ENCODE peak calls at places on chromosome 14, in five cellular contexts. T is choroid plexus epithelial cell, L is GM20000, Y is uterus, J is GM23248. N is an unnamed sample.

GRCh38 chr14:29925106-29925722 is 2.4 kb downstream of the PRKD1 start:
- DNase-seq in T (peak), L (no peak), J (peak), Y (no peak), N (no peak)

GRCh38 chr14:72063761-72064282 is 131.6 kb downstream of the RGS6 start:
- DNase-seq in J (no peak), Y (no peak), T (no peak), L (no peak), N (no peak)

GRCh38 chr14:58243790-58244555 is 670 bp upstream of the PSMA3 start:
- DNase-seq in L (no peak), Y (no peak), T (peak), J (peak), N (no peak)

GRCh38 chr14:44657153-44657552 is 150.1 kb upstream of the FSCB start:
- DNase-seq in J (no peak), Y (no peak), T (no peak), L (no peak), N (no peak)

GRCh38 chr14:51652168-51653095 is 722 bp downstream of the FRMD6 start:
- DNase-seq in J (peak), Y (peak), L (no peak), T (no peak), N (peak)

GRCh38 chr14:24785698-24786097 is 151.7 kb upstream of the GZMB start:
- DNase-seq in Y (no peak), T (no peak), J (no peak), L (no peak), N (no peak)

GRCh38 chr14:70571139-70571538 is 29.3 kb downstream of the MED6 start:
- DNase-seq in Y (no peak), J (no peak), L (no peak), T (peak), N (no peak)

GRCh38 chr14:39603942-39604341 is 171.7 kb upstream of the FBXO33 start:
- DNase-seq in L (no peak), T (no peak), Y (no peak), J (no peak), N (no peak)

GRCh38 chr14:65238456-65238855 is 136.1 kb upstream of the MAX start:
- DNase-seq in Y (no peak), T (peak), J (peak), L (no peak), N (no peak)

GRCh38 chr14:68814376-68815287 is 21.8 kb upstream of the ZFP36L1 start:
- DNase-seq in Y (peak), T (peak), L (peak), J (peak), N (peak)

GRCh38 chr14:56417173-56417572 is 162.4 kb upstream of the TMEM260 start:
- DNase-seq in T (no peak), J (no peak), L (no peak), Y (no peak), N (no peak)

GRCh38 chr14:20412422-20412821 is 879 bp downstream of the TEP1 start:
- DNase-seq in T (peak), Y (no peak), J (peak), L (peak), N (no peak)

GRCh38 chr14:24705840-24706239 is 71.8 kb upstream of the GZMB start:
- DNase-seq in J (no peak), L (peak), T (no peak), Y (no peak), N (no peak)

GRCh38 chr14:94654071-94654974 is 42.1 kb downstream of the SERPINA3 start:
- DNase-seq in J (no peak), T (no peak), Y (peak), L (no peak), N (no peak)

GRCh38 chr14:95394981-95395737 is 75.5 kb upstream of the CLMN start:
- DNase-seq in L (no peak), T (peak), J (peak), Y (no peak), N (no peak)